ENCODE peak calls at places on chromosomes 13 and 19, in seven cellular contexts. J, G, E, T, F, Z and R are unnamed samples. For H3K79me1, the result is how much of the 10 kb centered on the place peaks cover.

GRCh38 chr19:7544626-7545025 is 9.1 kb downstream of the PNPLA6 start:
- DNase-seq in G (no peak), F (no peak), J (no peak), T (no peak), Z (no peak), E (no peak), R (no peak)

GRCh38 chr19:53962887-53963435 is at the start of gene CACNG8:
- DNase-seq in F (no peak), T (no peak), E (no peak), G (no peak), Z (no peak), J (no peak), R (no peak)

GRCh38 chr19:42124386-42124901 is 7.8 kb downstream of the POU2F2 start:
- DNase-seq in J (no peak), E (no peak), F (no peak), Z (no peak), G (no peak), T (no peak), R (no peak)

GRCh38 chr19:38389957-38390924 is 1.7 kb downstream of the SPRED3 start:
- DNase-seq in G (no peak), E (peak), J (no peak), Z (no peak), T (no peak), F (no peak), R (no peak)

GRCh38 chr19:1668339-1669123 is 16.1 kb upstream of the TCF3 start:
- DNase-seq in J (no peak), T (peak), G (no peak), Z (no peak), E (no peak), F (no peak), R (peak)

GRCh38 chr19:53432088-53432661 is 391 bp downstream of the ZNF761 start:
- DNase-seq in J (no peak), G (peak), T (peak), Z (no peak), E (peak), F (peak), R (peak)

GRCh38 chr13:45086484-45086883 is 33.8 kb upstream of the GTF2F2 start:
- DNase-seq in J (no peak), Z (no peak), E (no peak), F (no peak), G (peak), T (no peak), R (peak)

GRCh38 chr13:37617162-37617561 is 18.6 kb upstream of the POSTN start:
- DNase-seq in G (peak), J (no peak), T (no peak), E (peak), Z (peak), F (no peak), R (peak)

GRCh38 chr19:54114340-54114826 is 1.1 kb downstream of the TFPT start:
- DNase-seq in F (no peak), J (no peak), Z (no peak), G (peak), T (peak), E (no peak), R (no peak)

GRCh38 chr19:51751655-51752054 is at the start of gene FPR1:
- DNase-seq in T (no peak), G (no peak), E (no peak), Z (no peak), F (no peak), J (no peak), R (no peak)

GRCh38 chr13:107373551-107373950 is 805.6 kb upstream of the ARGLU1 start:
- DNase-seq in T (no peak), G (peak), Z (no peak), F (peak), E (peak), J (peak), R (peak)

GRCh38 chr19:18541992-18542935 is 1.1 kb downstream of the FKBP8 start:
- DNase-seq in G (no peak), Z (no peak), F (no peak), E (no peak), T (no peak), J (peak), R (no peak)

GRCh38 chr19:13150187-13150918 is at the start of the genes IER2 and STX10:
- DNase-seq in J (peak), G (peak), T (peak), E (peak), Z (peak), F (peak), R (peak)

GRCh38 chr13:111384441-111385181 is 64.2 kb downstream of the TEX29 start:
- DNase-seq in Z (no peak), G (no peak), F (no peak), E (no peak), T (no peak), J (peak), R (no peak)

GRCh38 chr13:109815651-109816050 is 29.3 kb upstream of the IRS2 start:
- DNase-seq in E (no peak), T (no peak), Z (no peak), F (no peak), G (no peak), J (no peak), R (no peak)

GRCh38 chr13:29936051-29936813 is 85.8 kb upstream of the UBL3 start:
- DNase-seq in G (no peak), T (no peak), F (no peak), Z (no peak), J (no peak), E (no peak), R (no peak)

GRCh38 chr13:44816701-44817684 is 172.3 kb downstream of the NUFIP1 start:
- DNase-seq in J (no peak), T (no peak), F (no peak), Z (peak), E (peak), G (peak), R (peak)

GRCh38 chr13:113972451-113973217 is 1.2 kb downstream of the C13orf46 start:
- DNase-seq in J (no peak), Z (no peak), E (peak), T (no peak), G (peak), F (no peak), R (no peak)

GRCh38 chr13:90493667-90494066 is 853.8 kb upstream of the MIR17HG start:
- DNase-seq in J (no peak), F (no peak), T (no peak), E (no peak), Z (no peak), G (no peak), R (no peak)
- H3K79me1 ChIP-seq in J (under half), F (under half), T (under half), E (under half), Z (under half), G (under half), R (under half)

GRCh38 chr19:49486232-49486631 is 1.2 kb upstream of the RPL13A start:
- DNase-seq in E (no peak), G (no peak), F (no peak), Z (no peak), J (peak), T (no peak), R (no peak)

GRCh38 chr19:49486710-49487276 is 615 bp upstream of the RPL13A start:
- DNase-seq in E (no peak), G (no peak), Z (no peak), J (no peak), T (no peak), F (no peak), R (no peak)

GRCh38 chr19:49479975-49480628 is 6.1 kb downstream of the FLT3LG start:
- DNase-seq in F (no peak), G (no peak), Z (no peak), E (no peak), J (no peak), T (no peak), R (no peak)

GRCh38 chr19:49475995-49476880 is 2.2 kb downstream of the FLT3LG start:
- DNase-seq in F (peak), Z (peak), E (peak), G (no peak), T (peak), J (peak), R (peak)

GRCh38 chr19:49481020-49481683 is 6.3 kb upstream of the RPL13A start:
- DNase-seq in F (no peak), Z (no peak), J (peak), G (no peak), E (no peak), T (no peak), R (no peak)
- H3K79me1 ChIP-seq in F (under half), Z (under half), J (under half), G (under half), E (under half), T (under half), R (under half)

DNA sequence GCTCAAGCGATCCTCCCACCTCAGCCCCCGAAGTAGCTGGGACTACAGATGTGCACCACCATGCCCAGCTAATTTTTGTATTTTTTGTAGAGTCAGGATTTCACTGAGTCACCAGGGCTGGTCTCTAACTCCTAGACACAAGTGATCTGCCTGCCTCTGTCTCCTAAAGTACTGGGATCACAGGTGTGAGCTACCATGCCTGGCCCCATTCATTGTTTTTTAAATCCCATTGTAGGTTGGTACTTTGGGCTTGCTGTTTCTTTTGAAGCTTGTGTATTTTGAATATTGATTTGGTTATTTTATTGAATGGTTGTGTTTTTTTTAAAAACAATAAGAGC is 26.7 kb downstream of the ZMYM2 start:
- DNase-seq in E (no peak), T (no peak), J (no peak), Z (no peak), F (no peak), G (no peak), R (no peak)
- H3K79me1 ChIP-seq in E (under half), T (under half), J (under half), Z (under half), F (under half), G (half or more), R (under half)

GRCh38 chr19:35236638-35237400 is 8.3 kb upstream of the FAM187B start:
- DNase-seq in J (no peak), Z (no peak), E (peak), G (no peak), T (no peak), F (no peak), R (no peak)

GRCh38 chr19:35241417-35241816 is 7.4 kb upstream of the LSR start:
- DNase-seq in Z (no peak), J (no peak), G (no peak), T (no peak), E (no peak), F (no peak), R (no peak)

GRCh38 chr19:35240322-35240721 is 8.5 kb upstream of the LSR start:
- DNase-seq in F (no peak), T (no peak), J (no peak), Z (no peak), E (no peak), G (no peak), R (no peak)
- H3K79me1 ChIP-seq in F (under half), T (under half), J (under half), Z (under half), E (under half), G (under half), R (under half)

GRCh38 chr13:33561627-33562026 is 256.3 kb upstream of the RFC3 start:
- DNase-seq in T (no peak), F (no peak), E (no peak), J (no peak), Z (no peak), G (no peak), R (no peak)
- H3K79me1 ChIP-seq in T (under half), F (under half), E (under half), J (under half), Z (under half), G (under half), R (under half)

GRCh38 chr13:76293346-76293745 is 592.9 kb downstream of the KCTD12 start:
- DNase-seq in G (peak), F (no peak), T (no peak), E (no peak), Z (peak), J (no peak), R (peak)

GRCh38 chr13:76292031-76292430 is 594.2 kb downstream of the KCTD12 start:
- DNase-seq in F (no peak), Z (no peak), E (no peak), J (no peak), G (no peak), T (no peak), R (no peak)

GRCh38 chr13:76286178-76286577 is 600.0 kb downstream of the KCTD12 start:
- DNase-seq in T (no peak), J (no peak), F (no peak), G (peak), E (no peak), Z (no peak), R (peak)

GRCh38 chr13:76292726-76293125 is 593.5 kb downstream of the KCTD12 start:
- DNase-seq in F (no peak), J (no peak), Z (no peak), E (no peak), T (no peak), G (no peak), R (no peak)

GRCh38 chr13:76289558-76289957 is 596.6 kb downstream of the KCTD12 start:
- DNase-seq in T (no peak), J (no peak), E (no peak), Z (no peak), G (no peak), F (no peak), R (no peak)
- H3K79me1 ChIP-seq in T (under half), J (under half), E (under half), Z (under half), G (under half), F (under half), R (under half)

DNA sequence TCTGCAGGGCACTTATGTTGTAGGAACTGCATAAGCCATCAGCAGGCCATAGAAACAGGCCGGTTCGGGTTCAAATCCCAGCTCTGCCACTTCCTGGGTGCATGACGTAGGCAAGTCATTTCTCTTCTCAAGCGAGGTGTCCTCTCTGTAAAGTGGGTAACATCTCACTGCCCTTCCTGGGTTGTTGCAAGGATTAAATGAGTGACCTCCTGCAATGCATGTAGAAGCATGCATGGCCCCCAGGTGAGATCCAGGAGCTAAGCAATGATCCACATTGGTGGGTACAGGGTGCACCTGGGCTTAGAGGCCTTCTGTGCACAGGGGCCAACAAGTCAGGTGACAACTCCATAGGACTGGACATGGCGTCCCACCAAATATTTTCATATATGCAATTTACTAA is 13.8 kb downstream of the PHLDB3 start:
- DNase-seq in F (no peak), Z (no peak), E (no peak), J (no peak), T (no peak), G (no peak), R (no peak)
- H3K79me1 ChIP-seq in F (under half), Z (under half), E (under half), J (under half), T (under half), G (under half), R (under half)

DNA sequence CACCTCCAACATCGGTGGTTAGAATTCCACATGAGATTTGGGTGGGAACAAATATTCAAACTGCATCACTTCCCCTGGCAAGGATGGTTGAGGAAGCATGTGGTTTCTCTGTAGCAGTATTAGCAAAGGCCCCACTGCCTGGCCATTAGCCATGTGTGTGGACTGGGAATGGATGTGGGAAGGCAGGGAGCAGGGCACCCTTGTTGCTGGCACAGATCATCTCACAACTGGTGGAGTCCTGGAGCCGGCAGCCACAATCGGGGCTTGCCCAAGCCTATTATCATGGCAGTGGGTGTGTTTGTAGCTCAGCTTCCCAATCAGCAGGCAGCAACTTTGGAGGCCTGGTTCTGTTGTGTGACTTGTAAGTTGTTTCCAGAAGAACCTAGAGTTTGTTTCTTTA is 391.9 kb downstream of the DLEU7 start:
- DNase-seq in E (no peak), J (no peak), G (no peak), T (no peak), Z (no peak), F (no peak), R (no peak)
- H3K79me1 ChIP-seq in E (under half), J (under half), G (under half), T (under half), Z (under half), F (under half), R (under half)

GRCh38 chr13:98441056-98441676 is 135.7 kb downstream of the STK24 start:
- DNase-seq in F (no peak), T (no peak), G (no peak), Z (no peak), E (no peak), J (no peak), R (no peak)
- H3K79me1 ChIP-seq in F (under half), T (under half), G (under half), Z (under half), E (under half), J (under half), R (under half)

GRCh38 chr13:99893567-99893966 is 78.0 kb downstream of the ZIC5 start:
- DNase-seq in Z (no peak), T (no peak), J (no peak), F (no peak), E (no peak), G (no peak), R (no peak)
- H3K79me1 ChIP-seq in Z (under half), T (under half), J (under half), F (under half), E (under half), G (under half), R (under half)